ENCODE peak calls at places on chromosomes 2 and 18, in six cellular contexts. F is SK-N-SH, G is OCI-LY7, Y is astrocyte, Q is neural progenitor cell, N is PC-3. B is an unnamed sample.

GRCh38 chr2:128808462-128809255 is 490.0 kb upstream of the HS6ST1 start:
- DNase-seq in Y (peak), Q (no peak), G (no peak), F (no peak), N (no peak), B (peak)

GRCh38 chr18:32049393-32050161 is 31.0 kb downstream of the RNF125 start:
- DNase-seq in N (peak), G (peak), Y (peak), Q (no peak), F (no peak), B (no peak)

GRCh38 chr2:129056309-129056958 is 737.8 kb upstream of the HS6ST1 start:
- DNase-seq in Q (no peak), G (no peak), F (no peak), N (no peak), Y (no peak), B (peak)

GRCh38 chr2:33435518-33435917 is 40.9 kb upstream of the RASGRP3 start:
- DNase-seq in F (no peak), N (peak), Q (no peak), G (no peak), Y (no peak), B (no peak)

GRCh38 chr2:27445615-27446014 is 3.4 kb downstream of the KRTCAP3 start:
- DNase-seq in Y (no peak), F (no peak), Q (no peak), N (no peak), G (no peak), B (no peak)

GRCh38 chr2:235170536-235171510 is 219.0 kb downstream of the SH3BP4 start:
- DNase-seq in Y (peak), G (no peak), N (peak), F (peak), Q (peak), B (peak)

GRCh38 chr2:43318791-43319190 is 92.4 kb upstream of the ZFP36L2 start:
- DNase-seq in N (peak), G (no peak), Q (no peak), F (no peak), Y (peak), B (no peak)

GRCh38 chr2:88967844-88968243 is 276.4 kb downstream of the RPIA start:
- DNase-seq in N (peak), F (no peak), Y (no peak), Q (no peak), G (no peak), B (peak)

GRCh38 chr2:105037572-105038382 is at the start of gene MRPS9:
- DNase-seq in N (peak), F (peak), Q (peak), Y (peak), G (peak), B (peak)

GRCh38 chr2:13109516-13109915 is 392.8 kb downstream of the TRIB2 start:
- DNase-seq in N (no peak), Y (no peak), F (no peak), G (no peak), Q (no peak), B (no peak)

GRCh38 chr18:24659837-24660720 is 199.6 kb downstream of the HRH4 start:
- DNase-seq in F (no peak), Q (no peak), Y (no peak), G (peak), N (no peak), B (no peak)

GRCh38 chr2:134782792-134783191 is 55.6 kb upstream of the ACMSD start:
- DNase-seq in F (peak), Y (no peak), Q (peak), G (peak), N (no peak), B (no peak)

GRCh38 chr2:235511187-235511661 is 17.4 kb downstream of the AGAP1 start:
- DNase-seq in Q (no peak), F (no peak), Y (peak), G (no peak), N (peak), B (peak)

GRCh38 chr2:29201979-29202378 is 86.8 kb downstream of the CLIP4 start:
- DNase-seq in G (no peak), Q (peak), F (peak), Y (no peak), N (no peak), B (no peak)

GRCh38 chr2:9207641-9208301 is 1.2 kb downstream of the ASAP2 start:
- DNase-seq in N (peak), F (peak), Q (peak), Y (no peak), G (no peak), B (no peak)

GRCh38 chr2:239467956-239468490 is 67.2 kb upstream of the HDAC4 start:
- DNase-seq in F (no peak), Q (no peak), G (no peak), N (no peak), Y (no peak), B (no peak)

GRCh38 chr2:162125138-162125537 is 26.9 kb downstream of the GCG start:
- DNase-seq in G (no peak), F (no peak), Q (peak), Y (peak), N (no peak), B (no peak)

GRCh38 chr18:80034068-80034851 is at the start of gene RBFA:
- DNase-seq in F (peak), Q (peak), N (peak), G (peak), Y (peak), B (peak)
- TF ChIP-seq CTCF in F (peak), Q (peak), N (peak), G (peak), Y (no peak), B (peak)

DNA sequence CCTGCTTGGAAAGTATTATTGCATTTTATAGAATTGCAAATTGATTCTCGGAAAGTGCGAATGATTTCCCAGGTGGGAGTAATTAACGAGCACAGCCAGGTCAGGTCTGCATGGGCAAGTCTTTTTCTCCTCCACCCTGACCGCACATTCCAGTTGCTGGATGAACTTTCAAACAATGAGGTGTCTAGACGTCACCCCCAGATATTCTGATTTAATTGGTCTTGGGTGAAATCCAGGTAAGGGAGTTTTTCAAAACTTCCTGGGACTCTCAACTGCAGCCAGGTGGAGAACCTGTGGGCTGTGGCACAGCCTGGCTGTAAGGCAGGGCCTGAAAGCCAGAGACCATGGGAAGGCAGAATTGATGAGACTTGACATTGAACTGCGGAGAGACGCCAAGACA is 15.9 kb upstream of the RNF152 start:
- DNase-seq in N (no peak), F (no peak), Q (no peak), Y (no peak), G (no peak), B (peak)
- H2AFZ ChIP-seq in N (no peak), F (no peak), Q (no peak), Y (no peak), G (no peak), B (peak)

GRCh38 chr2:190947711-190948251 is 66.2 kb downstream of the STAT1 start:
- DNase-seq in Y (peak), Q (no peak), F (no peak), N (peak), G (no peak), B (no peak)
- H3K4me2 ChIP-seq in Y (peak), Q (no peak), F (peak), N (peak), G (no peak), B (peak)

GRCh38 chr2:98577313-98577712 is 31.0 kb downstream of the COA5 start:
- DNase-seq in Q (no peak), G (no peak), Y (no peak), N (no peak), F (peak), B (no peak)
- TF ChIP-seq CTCF in Q (no peak), G (no peak), Y (no peak), N (peak), F (peak), B (peak)

GRCh38 chr2:50727940-50728339 is 304.0 kb downstream of the NRXN1 start:
- DNase-seq in N (no peak), G (no peak), F (no peak), Q (no peak), Y (no peak), B (no peak)
- H2AFZ ChIP-seq in N (no peak), G (no peak), F (no peak), Q (no peak), Y (no peak), B (no peak)